ENCODE peak calls at places on chromosome 12, in nine cellular contexts. K is type B pancreatic cell, P is ascending aorta, G is choroid plexus epithelial cell, L is GM13977, Q is brain microvascular endothelial cell, U is H9, I is fibroblast of mammary gland, C is prostate gland. M is an unnamed sample.

GRCh38 chr12:54997914-54998507 is 13.4 kb upstream of the TESPA1 start:
- DNase-seq in Q (no peak), U (peak), C (no peak), K (no peak), I (no peak), G (no peak), P (no peak), L (no peak), M (no peak)

GRCh38 chr12:93990832-93991748 is 157.3 kb upstream of the PLXNC1 start:
- DNase-seq in Q (peak), P (no peak), K (no peak), I (peak), U (peak), L (no peak), G (peak), C (no peak), M (peak)

GRCh38 chr12:75722714-75723200 is 211.3 kb upstream of the KRR1 start:
- DNase-seq in G (peak), K (no peak), I (peak), L (peak), Q (peak), C (peak), P (peak), U (no peak), M (peak)

GRCh38 chr12:26156201-26156871 is 31.5 kb upstream of the BHLHE41 start:
- DNase-seq in K (no peak), C (no peak), Q (no peak), I (no peak), G (no peak), L (peak), U (no peak), P (no peak), M (no peak)

GRCh38 chr12:25089738-25090137 is 105.2 kb downstream of the DNAI7 start:
- DNase-seq in Q (no peak), G (no peak), I (no peak), C (peak), P (no peak), K (no peak), L (no peak), U (no peak), M (no peak)

GRCh38 chr12:32756476-32757158 is 920 bp upstream of the YARS2 start:
- DNase-seq in K (no peak), L (no peak), Q (no peak), U (no peak), C (no peak), P (no peak), G (no peak), I (peak), M (no peak)

GRCh38 chr12:121580959-121581680 is at the start of gene KDM2B:
- DNase-seq in C (peak), G (peak), P (peak), I (peak), L (no peak), U (peak), Q (peak), K (no peak), M (peak)

GRCh38 chr12:105420659-105421240 is 90.3 kb downstream of the C12orf75 start:
- DNase-seq in Q (peak), C (peak), G (peak), I (peak), P (peak), U (peak), K (peak), L (peak), M (peak)

GRCh38 chr12:49537231-49537708 is 1.6 kb upstream of the KCNH3 start:
- DNase-seq in G (no peak), K (no peak), L (peak), I (no peak), P (no peak), U (peak), Q (no peak), C (no peak), M (no peak)

GRCh38 chr12:98022961-98023360 is 492.4 kb upstream of the TMPO start:
- DNase-seq in U (no peak), I (peak), Q (no peak), K (no peak), P (no peak), C (no peak), L (no peak), G (no peak), M (no peak)

GRCh38 chr12:79936670-79937069 is 1.8 kb upstream of the PPP1R12A start:
- DNase-seq in C (no peak), P (no peak), I (no peak), U (no peak), G (no peak), L (no peak), Q (no peak), K (no peak), M (no peak)

GRCh38 chr12:60494249-60494648 is 898.4 kb downstream of the SLC16A7 start:
- DNase-seq in C (no peak), U (no peak), K (no peak), Q (peak), L (peak), G (peak), P (no peak), I (peak), M (peak)

GRCh38 chr12:89575405-89575804 is 49.6 kb upstream of the POC1B start:
- DNase-seq in I (no peak), C (no peak), G (no peak), Q (no peak), U (no peak), P (no peak), K (no peak), L (no peak), M (no peak)

GRCh38 chr12:55737581-55738112 is 5.3 kb upstream of the GDF11 start:
- DNase-seq in P (peak), C (no peak), K (no peak), U (no peak), Q (no peak), I (no peak), G (no peak), L (no peak), M (no peak)

GRCh38 chr12:108816652-108817335 is 40.6 kb downstream of the SSH1 start:
- DNase-seq in K (no peak), U (no peak), C (peak), I (no peak), P (no peak), L (no peak), Q (no peak), G (no peak), M (no peak)

GRCh38 chr12:131267576-131267975 is 313.9 kb downstream of the ADGRD1 start:
- DNase-seq in K (no peak), I (no peak), C (no peak), P (no peak), L (no peak), G (no peak), Q (no peak), U (no peak), M (no peak)

GRCh38 chr12:85779768-85780167 is 56.4 kb downstream of the RASSF9 start:
- DNase-seq in I (no peak), U (no peak), C (no peak), L (no peak), P (no peak), Q (no peak), G (no peak), K (no peak), M (no peak)

GRCh38 chr12:3129301-3130052 is 52.3 kb downstream of the TSPAN9 start:
- DNase-seq in C (no peak), Q (peak), P (no peak), U (no peak), K (no peak), G (peak), L (no peak), I (peak), M (peak)

GRCh38 chr12:25491396-25491948 is 61.6 kb downstream of the LMNTD1 start:
- DNase-seq in K (no peak), I (no peak), L (no peak), P (no peak), Q (no peak), G (no peak), C (no peak), U (no peak), M (no peak)

GRCh38 chr12:11651785-11652184 is 2.3 kb downstream of the ETV6 start:
- DNase-seq in L (no peak), Q (no peak), U (no peak), K (no peak), G (peak), P (no peak), C (no peak), I (peak), M (peak)

GRCh38 chr12:90129369-90130030 is 420.9 kb upstream of the ATP2B1 start:
- DNase-seq in I (no peak), G (no peak), K (no peak), U (no peak), Q (no peak), C (no peak), L (no peak), P (no peak), M (no peak)

GRCh38 chr12:41959271-41959670 is 185.4 kb downstream of the GXYLT1 start:
- DNase-seq in K (no peak), P (no peak), L (no peak), I (no peak), C (no peak), Q (no peak), G (no peak), U (no peak), M (no peak)

GRCh38 chr12:21527451-21528180 is 1.5 kb downstream of the SPX start:
- DNase-seq in U (peak), Q (peak), K (peak), P (peak), G (peak), C (peak), I (peak), L (peak), M (peak)

GRCh38 chr12:112711507-112711906 is 80.0 kb upstream of the RPH3A start:
- DNase-seq in C (no peak), U (no peak), G (no peak), Q (no peak), I (no peak), K (no peak), P (no peak), L (no peak), M (no peak)
- TF ChIP-seq CTCF in C (no peak), U (no peak), G (no peak), Q (no peak), I (no peak), K (no peak), P (no peak), L (no peak), M (no peak)

DNA sequence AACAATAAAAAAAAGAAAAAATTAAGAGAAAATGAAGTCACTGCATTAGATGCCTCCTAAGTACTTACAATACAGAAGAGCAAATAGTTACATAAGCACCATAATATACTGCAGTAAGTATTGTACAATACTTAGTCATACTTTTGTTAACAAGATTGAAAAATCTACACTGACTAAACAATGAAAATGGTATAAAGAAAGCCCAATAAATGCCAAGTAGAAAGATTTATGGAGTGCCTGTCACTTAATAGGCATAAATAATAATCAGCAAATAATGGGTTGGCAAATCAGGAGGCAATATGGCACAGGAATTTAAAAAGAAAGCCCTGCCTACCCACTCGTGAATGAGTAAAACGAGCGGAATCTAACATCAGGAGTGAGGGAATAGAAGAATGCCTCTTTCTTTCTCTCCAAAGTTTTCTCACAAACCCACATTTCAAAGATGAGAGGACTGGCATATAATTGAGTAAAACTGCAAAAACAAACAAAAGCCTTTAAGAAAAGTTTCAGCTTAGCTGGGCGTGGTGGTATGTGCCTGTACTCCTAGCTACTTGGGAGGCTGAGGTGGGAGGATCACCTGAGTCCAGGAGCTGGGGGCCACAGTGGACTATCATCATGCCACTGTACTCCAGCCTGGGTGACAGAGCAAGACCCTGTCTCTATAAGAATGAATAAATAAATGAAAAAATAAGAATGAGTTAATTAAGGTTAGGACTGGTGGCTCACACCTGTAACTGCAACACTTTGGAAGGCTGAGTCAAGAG is 36.1 kb downstream of the CRY1 start:
- DNase-seq in L (no peak), P (no peak), K (no peak), C (no peak), U (no peak), I (peak), G (peak), Q (no peak), M (peak)
- TF ChIP-seq CTCF in L (no peak), P (no peak), K (peak), C (no peak), U (no peak), I (no peak), G (no peak), Q (no peak), M (no peak)

DNA sequence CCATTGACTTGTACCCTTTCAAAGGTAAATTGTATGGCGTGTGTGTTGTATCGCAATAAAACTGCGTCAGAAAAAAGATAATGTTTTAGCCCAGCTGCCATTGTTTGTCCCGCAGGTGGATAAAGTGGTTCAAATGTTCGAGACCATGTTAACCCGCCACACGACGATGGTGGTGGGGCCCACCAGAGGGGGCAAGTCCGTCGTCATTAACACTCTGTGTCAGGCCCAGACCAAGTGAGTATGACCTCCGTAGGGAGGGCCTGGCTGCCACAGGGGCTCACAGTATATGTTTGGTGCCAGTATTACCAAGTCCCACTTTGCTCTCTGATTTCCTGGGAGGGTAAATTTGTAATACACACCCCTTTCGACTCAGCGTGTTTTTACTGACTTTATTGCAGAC is 96.9 kb downstream of the DNAH10 start:
- DNase-seq in L (no peak), C (no peak), U (peak), I (no peak), P (no peak), K (no peak), G (no peak), Q (no peak), M (no peak)
- TF ChIP-seq CTCF in L (no peak), C (no peak), U (peak), I (no peak), P (no peak), K (no peak), G (no peak), Q (no peak), M (no peak)

GRCh38 chr12:5429741-5430557 is 2.0 kb upstream of the NTF3 start:
- DNase-seq in K (no peak), I (no peak), G (no peak), P (no peak), Q (no peak), C (no peak), L (no peak), U (peak), M (no peak)

GRCh38 chr12:5433081-5433839 is 1.4 kb downstream of the NTF3 start:
- DNase-seq in C (no peak), P (no peak), K (no peak), I (no peak), L (no peak), U (peak), G (no peak), Q (no peak), M (peak)

GRCh38 chr12:5430639-5431603 is 987 bp upstream of the NTF3 start:
- DNase-seq in U (no peak), P (no peak), L (no peak), K (no peak), I (no peak), G (no peak), C (no peak), Q (no peak), M (no peak)

GRCh38 chr12:5432011-5432400 is at the start of gene NTF3:
- DNase-seq in I (peak), K (no peak), P (no peak), G (peak), C (peak), U (peak), L (peak), Q (no peak), M (peak)

GRCh38 chr12:5428332-5429221 is 3.3 kb upstream of the NTF3 start:
- DNase-seq in Q (peak), G (peak), U (peak), L (no peak), K (no peak), C (no peak), I (peak), P (no peak), M (peak)
- TF ChIP-seq CTCF in Q (peak), G (peak), U (peak), L (peak), K (peak), C (peak), I (peak), P (peak), M (peak)

GRCh38 chr12:100573499-100574261 is at the start of gene GAS2L3:
- DNase-seq in P (peak), U (peak), C (peak), G (peak), K (peak), L (peak), Q (peak), I (peak), M (peak)
- TF ChIP-seq CTCF in P (no peak), U (no peak), C (no peak), G (no peak), K (no peak), L (no peak), Q (no peak), I (no peak), M (no peak)

DNA sequence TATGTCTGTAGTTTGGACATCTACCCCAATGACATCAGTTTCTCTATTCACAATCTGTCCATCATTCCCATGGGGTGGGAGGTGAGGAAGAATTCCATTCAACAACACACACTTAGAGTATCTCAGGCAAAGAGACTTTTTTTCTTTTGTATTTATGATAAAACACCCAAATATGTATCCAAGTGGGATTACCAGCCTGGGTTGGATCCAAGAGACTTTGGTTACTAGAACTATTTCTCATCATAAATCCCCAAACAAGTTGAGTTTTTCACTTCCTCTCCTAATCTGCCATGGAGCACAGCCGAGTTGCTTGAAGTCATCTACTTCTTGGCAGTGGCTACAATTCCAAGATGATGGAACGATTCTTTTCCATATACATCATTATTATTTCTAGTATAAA is 209.2 kb upstream of the HMGA2 start:
- DNase-seq in P (no peak), I (peak), C (no peak), L (no peak), Q (peak), U (no peak), G (peak), K (no peak), M (peak)
- TF ChIP-seq CTCF in P (no peak), I (no peak), C (no peak), L (no peak), Q (no peak), U (no peak), G (no peak), K (no peak), M (no peak)

M was measured in fibroblast of villous mesenchyme.